ENCODE peak calls at places on chromosomes 3 and 15, in nine cellular contexts. One of them, this sample, is unnamed.

GRCh38 chr3:65595222-65595996 is 443.3 kb downstream of the MAGI1 start:
- DNase-seq in stimulated activated CD8-positive, alpha-beta memory T cell treated with anti-CD3 and anti-CD28 coated beads, Interleukin-12 subunit alpha, Interleukin-12 subunit beta, amount 100 ng/mL, for 1 hour: no peak
- DNase-seq in HS-5: no peak
- DNase-seq in cardiac muscle cell: no peak
- DNase-seq in activated T-cell treated with anti-CD3 and anti-CD28 coated beads, Interleukin-2, amount 50 U/mL, for 24 hours: no peak
- DNase-seq in GM23248: no peak
- DNase-seq in neural crest cell: no peak
- DNase-seq in B cell: no peak
- DNase-seq in T-helper 9 cell: no peak
- DNase-seq in this sample: no peak

GRCh38 chr3:9951126-9951525 is 1.1 kb downstream of the PRRT3 start:
- DNase-seq in stimulated activated CD8-positive, alpha-beta memory T cell treated with anti-CD3 and anti-CD28 coated beads, Interleukin-12 subunit alpha, Interleukin-12 subunit beta, amount 100 ng/mL, for 1 hour: no peak
- DNase-seq in HS-5: no peak
- DNase-seq in cardiac muscle cell: no peak
- DNase-seq in activated T-cell treated with anti-CD3 and anti-CD28 coated beads, Interleukin-2, amount 50 U/mL, for 24 hours: no peak
- DNase-seq in GM23248: no peak
- DNase-seq in neural crest cell: no peak
- DNase-seq in B cell: no peak
- DNase-seq in T-helper 9 cell: no peak
- DNase-seq in this sample: no peak

GRCh38 chr15:39583586-39584265 is 2.8 kb downstream of the THBS1 start:
- DNase-seq in stimulated activated CD8-positive, alpha-beta memory T cell treated with anti-CD3 and anti-CD28 coated beads, Interleukin-12 subunit alpha, Interleukin-12 subunit beta, amount 100 ng/mL, for 1 hour: no peak
- DNase-seq in HS-5: no peak
- DNase-seq in cardiac muscle cell: peak
- DNase-seq in activated T-cell treated with anti-CD3 and anti-CD28 coated beads, Interleukin-2, amount 50 U/mL, for 24 hours: peak
- DNase-seq in GM23248: peak
- DNase-seq in neural crest cell: no peak
- DNase-seq in B cell: no peak
- DNase-seq in T-helper 9 cell: peak
- DNase-seq in this sample: no peak

GRCh38 chr15:37783290-37783689 is 151.2 kb upstream of the TMCO5A start:
- DNase-seq in stimulated activated CD8-positive, alpha-beta memory T cell treated with anti-CD3 and anti-CD28 coated beads, Interleukin-12 subunit alpha, Interleukin-12 subunit beta, amount 100 ng/mL, for 1 hour: no peak
- DNase-seq in HS-5: no peak
- DNase-seq in cardiac muscle cell: no peak
- DNase-seq in activated T-cell treated with anti-CD3 and anti-CD28 coated beads, Interleukin-2, amount 50 U/mL, for 24 hours: no peak
- DNase-seq in GM23248: no peak
- DNase-seq in neural crest cell: no peak
- DNase-seq in B cell: no peak
- DNase-seq in T-helper 9 cell: no peak
- DNase-seq in this sample: no peak

GRCh38 chr15:75051711-75052110 is 28.3 kb downstream of the PPCDC start:
- DNase-seq in stimulated activated CD8-positive, alpha-beta memory T cell treated with anti-CD3 and anti-CD28 coated beads, Interleukin-12 subunit alpha, Interleukin-12 subunit beta, amount 100 ng/mL, for 1 hour: no peak
- DNase-seq in HS-5: no peak
- DNase-seq in cardiac muscle cell: no peak
- DNase-seq in activated T-cell treated with anti-CD3 and anti-CD28 coated beads, Interleukin-2, amount 50 U/mL, for 24 hours: no peak
- DNase-seq in GM23248: no peak
- DNase-seq in neural crest cell: no peak
- DNase-seq in B cell: no peak
- DNase-seq in T-helper 9 cell: no peak
- DNase-seq in this sample: no peak

GRCh38 chr15:66094331-66094730 is 159.2 kb downstream of the MEGF11 start:
- DNase-seq in stimulated activated CD8-positive, alpha-beta memory T cell treated with anti-CD3 and anti-CD28 coated beads, Interleukin-12 subunit alpha, Interleukin-12 subunit beta, amount 100 ng/mL, for 1 hour: no peak
- DNase-seq in HS-5: no peak
- DNase-seq in cardiac muscle cell: no peak
- DNase-seq in activated T-cell treated with anti-CD3 and anti-CD28 coated beads, Interleukin-2, amount 50 U/mL, for 24 hours: no peak
- DNase-seq in GM23248: no peak
- DNase-seq in neural crest cell: no peak
- DNase-seq in B cell: no peak
- DNase-seq in T-helper 9 cell: no peak
- DNase-seq in this sample: no peak

GRCh38 chr3:12194209-12194608 is 35.5 kb upstream of the TIMP4 start:
- DNase-seq in stimulated activated CD8-positive, alpha-beta memory T cell treated with anti-CD3 and anti-CD28 coated beads, Interleukin-12 subunit alpha, Interleukin-12 subunit beta, amount 100 ng/mL, for 1 hour: no peak
- DNase-seq in HS-5: peak
- DNase-seq in cardiac muscle cell: no peak
- DNase-seq in activated T-cell treated with anti-CD3 and anti-CD28 coated beads, Interleukin-2, amount 50 U/mL, for 24 hours: no peak
- DNase-seq in GM23248: peak
- DNase-seq in neural crest cell: no peak
- DNase-seq in B cell: no peak
- DNase-seq in T-helper 9 cell: no peak
- DNase-seq in this sample: no peak

GRCh38 chr3:190870125-190870524 is 7.6 kb upstream of the GMNC start:
- DNase-seq in stimulated activated CD8-positive, alpha-beta memory T cell treated with anti-CD3 and anti-CD28 coated beads, Interleukin-12 subunit alpha, Interleukin-12 subunit beta, amount 100 ng/mL, for 1 hour: no peak
- DNase-seq in HS-5: no peak
- DNase-seq in cardiac muscle cell: no peak
- DNase-seq in activated T-cell treated with anti-CD3 and anti-CD28 coated beads, Interleukin-2, amount 50 U/mL, for 24 hours: no peak
- DNase-seq in GM23248: no peak
- DNase-seq in neural crest cell: no peak
- DNase-seq in B cell: no peak
- DNase-seq in T-helper 9 cell: no peak
- DNase-seq in this sample: no peak

GRCh38 chr3:193872265-193872753 is 263.6 kb upstream of the HES1 start:
- DNase-seq in stimulated activated CD8-positive, alpha-beta memory T cell treated with anti-CD3 and anti-CD28 coated beads, Interleukin-12 subunit alpha, Interleukin-12 subunit beta, amount 100 ng/mL, for 1 hour: no peak
- DNase-seq in HS-5: peak
- DNase-seq in cardiac muscle cell: no peak
- DNase-seq in activated T-cell treated with anti-CD3 and anti-CD28 coated beads, Interleukin-2, amount 50 U/mL, for 24 hours: no peak
- DNase-seq in GM23248: peak
- DNase-seq in neural crest cell: no peak
- DNase-seq in B cell: peak
- DNase-seq in T-helper 9 cell: no peak
- DNase-seq in this sample: peak

GRCh38 chr3:126197854-126198584 is 17.6 kb upstream of the ALDH1L1 start:
- DNase-seq in stimulated activated CD8-positive, alpha-beta memory T cell treated with anti-CD3 and anti-CD28 coated beads, Interleukin-12 subunit alpha, Interleukin-12 subunit beta, amount 100 ng/mL, for 1 hour: peak
- DNase-seq in HS-5: no peak
- DNase-seq in cardiac muscle cell: peak
- DNase-seq in activated T-cell treated with anti-CD3 and anti-CD28 coated beads, Interleukin-2, amount 50 U/mL, for 24 hours: peak
- DNase-seq in GM23248: peak
- DNase-seq in neural crest cell: peak
- DNase-seq in B cell: peak
- DNase-seq in T-helper 9 cell: no peak
- DNase-seq in this sample: peak

GRCh38 chr3:32493437-32494414 is 8.9 kb downstream of the CMTM6 start:
- DNase-seq in stimulated activated CD8-positive, alpha-beta memory T cell treated with anti-CD3 and anti-CD28 coated beads, Interleukin-12 subunit alpha, Interleukin-12 subunit beta, amount 100 ng/mL, for 1 hour: no peak
- DNase-seq in HS-5: no peak
- DNase-seq in cardiac muscle cell: no peak
- DNase-seq in activated T-cell treated with anti-CD3 and anti-CD28 coated beads, Interleukin-2, amount 50 U/mL, for 24 hours: no peak
- DNase-seq in GM23248: peak
- DNase-seq in neural crest cell: no peak
- DNase-seq in B cell: peak
- DNase-seq in T-helper 9 cell: no peak
- DNase-seq in this sample: no peak

GRCh38 chr15:38564557-38565286 is at the start of gene RASGRP1:
- DNase-seq in stimulated activated CD8-positive, alpha-beta memory T cell treated with anti-CD3 and anti-CD28 coated beads, Interleukin-12 subunit alpha, Interleukin-12 subunit beta, amount 100 ng/mL, for 1 hour: peak
- DNase-seq in HS-5: no peak
- DNase-seq in cardiac muscle cell: peak
- DNase-seq in activated T-cell treated with anti-CD3 and anti-CD28 coated beads, Interleukin-2, amount 50 U/mL, for 24 hours: peak
- DNase-seq in GM23248: peak
- DNase-seq in neural crest cell: peak
- DNase-seq in B cell: peak
- DNase-seq in T-helper 9 cell: peak
- DNase-seq in this sample: peak

This sample was measured in adrenal gland.